ENCODE peak calls at places on chromosome 22, in six cellular contexts. G is Calu3, R is fibroblast of villous mesenchyme, V is H1, B is testis, A is endodermal cell. K is an unnamed sample.

GRCh38 chr22:27386186-27386585 is 415.4 kb downstream of the MN1 start:
- DNase-seq in G (no peak), R (no peak), V (no peak), B (no peak), A (no peak), K (no peak)

GRCh38 chr22:27223317-27224177 is 566.2 kb downstream of the MIAT start:
- DNase-seq in G (peak), R (peak), V (no peak), B (no peak), A (no peak), K (no peak)

GRCh38 chr22:37027556-37027955 is 8.0 kb downstream of the MPST start:
- DNase-seq in G (no peak), R (no peak), V (no peak), B (no peak), A (no peak), K (no peak)

GRCh38 chr22:21445437-21446127 is 21.6 kb upstream of the TMEM191C start:
- DNase-seq in G (no peak), R (no peak), V (no peak), B (peak), A (peak), K (no peak)

GRCh38 chr22:50584106-50585096 is 1.8 kb upstream of the CHKB start:
- DNase-seq in G (no peak), R (no peak), V (no peak), B (no peak), A (peak), K (no peak)

GRCh38 chr22:40666151-40666848 is 13.0 kb upstream of the MCHR1 start:
- DNase-seq in G (no peak), R (no peak), V (no peak), B (peak), A (no peak), K (no peak)

GRCh38 chr22:39317084-39317755 is 2.2 kb downstream of the RPL3 start:
- DNase-seq in G (no peak), R (no peak), V (no peak), B (no peak), A (peak), K (no peak)

GRCh38 chr22:45473626-45474237 is 29.0 kb upstream of the FBLN1 start:
- DNase-seq in G (no peak), R (peak), V (no peak), B (peak), A (no peak), K (no peak)

GRCh38 chr22:27667121-27667843 is 134.3 kb downstream of the MN1 start:
- DNase-seq in G (no peak), R (no peak), V (no peak), B (peak), A (peak), K (no peak)

GRCh38 chr22:44975444-44976262 is 34.2 kb downstream of the PHF21B start:
- DNase-seq in G (peak), R (peak), V (peak), B (peak), A (peak), K (no peak)

GRCh38 chr22:49351761-49352221 is 475.9 kb downstream of the BRD1 start:
- DNase-seq in G (no peak), R (no peak), V (no peak), B (no peak), A (peak), K (no peak)

GRCh38 chr22:38144025-38144405 is 33.5 kb upstream of the BAIAP2L2 start:
- DNase-seq in G (no peak), R (no peak), V (no peak), B (no peak), A (no peak), K (no peak)

GRCh38 chr22:49394116-49394785 is 433.4 kb downstream of the BRD1 start:
- DNase-seq in G (no peak), R (no peak), V (no peak), B (peak), A (peak), K (no peak)

GRCh38 chr22:28442951-28443876 is 236.4 kb downstream of the TTC28 start:
- DNase-seq in G (peak), R (peak), V (peak), B (peak), A (peak), K (no peak)

DNA sequence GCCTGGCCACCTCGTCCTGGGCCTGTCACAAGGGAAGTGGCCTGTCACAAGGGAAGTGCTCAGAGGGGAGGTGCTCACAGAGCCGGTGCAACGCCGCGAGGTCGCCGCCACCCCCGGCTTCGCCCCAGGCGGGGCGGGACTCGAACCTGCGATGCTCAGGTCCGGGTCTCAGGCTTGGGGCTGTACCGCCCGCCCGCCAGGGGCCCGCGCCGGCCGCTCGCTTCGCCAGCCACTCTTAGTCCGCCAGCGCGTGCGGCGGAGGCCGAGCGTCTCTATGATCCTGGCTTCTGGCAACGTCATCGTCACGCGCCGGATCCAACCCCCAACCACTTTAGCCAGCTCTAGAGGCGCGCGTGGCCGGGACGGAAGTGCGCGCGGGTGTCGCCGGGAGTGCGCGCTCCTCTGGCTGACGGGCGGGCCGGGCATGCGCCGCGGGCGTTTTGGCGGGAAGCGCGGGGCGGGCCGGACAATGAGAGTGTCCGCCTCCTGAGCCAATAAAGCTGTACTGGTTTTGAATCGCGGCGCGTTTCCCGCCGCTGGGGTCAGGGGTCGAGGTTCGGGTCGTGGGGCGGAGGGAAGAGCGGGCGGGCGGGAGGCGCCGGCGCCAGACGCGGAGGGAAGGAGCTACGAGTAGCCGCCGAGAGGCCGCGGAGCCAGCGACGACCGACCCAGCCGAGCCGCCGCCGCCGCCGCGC is at the start of gene TRMT2A:
- DNase-seq in G (peak), R (peak), V (peak), B (peak), A (peak), K (peak)
- TF ChIP-seq CTCF in G (no peak), R (peak), V (peak), B (peak), A (peak), K (peak)

GRCh38 chr22:47171441-47172221 is 409.2 kb downstream of the TBC1D22A start:
- DNase-seq in G (no peak), R (no peak), V (no peak), B (no peak), A (peak), K (no peak)

GRCh38 chr22:47168441-47168840 is 406.0 kb downstream of the TBC1D22A start:
- DNase-seq in G (no peak), R (no peak), V (no peak), B (no peak), A (peak), K (no peak)

GRCh38 chr22:47167056-47167455 is 404.6 kb downstream of the TBC1D22A start:
- DNase-seq in G (no peak), R (no peak), V (no peak), B (no peak), A (peak), K (no peak)

GRCh38 chr22:47168900-47169800 is 406.7 kb downstream of the TBC1D22A start:
- DNase-seq in G (peak), R (peak), V (peak), B (no peak), A (peak), K (no peak)

DNA sequence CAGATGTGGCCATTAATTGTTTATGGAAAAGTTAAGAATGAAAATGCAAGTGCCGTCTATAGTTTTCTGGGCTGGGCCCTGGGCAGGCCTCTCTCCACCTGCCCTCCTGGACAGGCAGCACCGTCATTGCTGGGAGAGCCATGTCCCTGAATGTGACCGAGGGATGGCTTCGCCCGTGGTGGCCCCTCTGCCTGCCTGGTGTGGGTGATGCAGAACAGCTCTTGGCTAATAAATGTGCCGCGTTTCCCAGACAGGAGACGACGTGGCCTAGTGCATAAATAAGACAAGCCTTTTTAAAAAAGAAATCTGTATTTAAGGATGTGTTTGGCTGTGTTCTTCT is 407.3 kb downstream of the TBC1D22A start:
- DNase-seq in G (no peak), R (no peak), V (no peak), B (no peak), A (no peak), K (no peak)
- TF ChIP-seq CTCF in G (no peak), R (no peak), V (no peak), B (no peak), A (peak), K (no peak)

GRCh38 chr22:30219049-30219448 is 27.5 kb downstream of the LIF start:
- DNase-seq in G (no peak), R (no peak), V (no peak), B (no peak), A (no peak), K (no peak)
- TF ChIP-seq CTCF in G (no peak), R (peak), V (no peak), B (no peak), A (peak), K (no peak)

GRCh38 chr22:43060213-43060612 is 29.0 kb downstream of the TTLL1 start:
- DNase-seq in G (peak), R (peak), V (peak), B (peak), A (peak), K (peak)
- TF ChIP-seq CTCF in G (peak), R (peak), V (peak), B (peak), A (peak), K (peak)

GRCh38 chr22:20155330-20156041 is 4.6 kb upstream of the CCDC188 start:
- DNase-seq in G (no peak), R (peak), V (no peak), B (no peak), A (no peak), K (peak)

GRCh38 chr22:20158366-20159036 is 7.6 kb upstream of the CCDC188 start:
- DNase-seq in G (no peak), R (no peak), V (no peak), B (no peak), A (no peak), K (no peak)

GRCh38 chr22:20156042-20156389 is 5.2 kb upstream of the CCDC188 start:
- DNase-seq in G (no peak), R (no peak), V (no peak), B (no peak), A (no peak), K (no peak)

GRCh38 chr22:20157416-20158183 is 6.7 kb upstream of the CCDC188 start:
- DNase-seq in G (no peak), R (no peak), V (no peak), B (no peak), A (no peak), K (no peak)

DNA sequence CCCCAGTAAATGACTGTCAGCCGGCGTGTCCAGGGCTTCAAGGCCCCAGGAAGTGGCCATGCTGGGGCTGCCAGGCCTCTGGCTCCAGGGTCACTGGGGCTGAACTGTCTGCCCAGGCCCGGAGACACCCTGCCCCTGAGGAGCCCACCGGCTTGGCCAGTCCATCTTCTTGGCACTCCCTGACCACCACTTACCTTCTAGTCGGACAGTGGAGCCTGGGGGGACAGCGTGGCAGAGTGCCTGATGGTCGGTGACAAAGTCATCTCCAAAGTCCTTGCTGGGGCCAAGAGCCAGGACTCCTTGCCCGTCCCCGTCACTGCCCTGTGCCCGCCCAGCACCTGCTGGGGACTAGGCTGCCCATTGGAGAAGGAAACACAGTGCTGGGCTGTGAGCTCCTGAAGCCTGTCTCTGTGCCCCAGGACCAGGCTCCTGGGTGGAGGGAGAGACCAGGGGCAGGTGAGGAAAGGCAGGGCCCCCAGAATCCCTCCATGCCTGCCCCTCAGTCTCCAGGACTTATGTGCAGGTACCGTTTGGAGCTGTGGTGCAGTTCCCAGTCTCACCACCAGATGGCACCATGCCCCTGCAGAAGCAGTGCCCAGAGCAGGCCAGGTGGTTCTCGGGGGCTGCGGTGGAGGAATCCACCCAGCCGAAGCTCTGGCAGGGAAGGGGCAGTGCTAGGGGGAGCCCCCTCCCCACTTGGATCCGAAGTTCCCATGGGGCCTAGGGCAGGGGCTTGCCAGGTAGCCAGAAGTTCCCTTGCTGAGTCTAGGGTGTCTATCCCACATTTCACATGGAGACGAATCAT is 6.0 kb upstream of the CCDC188 start:
- DNase-seq in G (peak), R (peak), V (peak), B (peak), A (peak), K (peak)
- TF ChIP-seq CTCF in G (peak), R (peak), V (peak), B (peak), A (peak), K (peak)

DNA sequence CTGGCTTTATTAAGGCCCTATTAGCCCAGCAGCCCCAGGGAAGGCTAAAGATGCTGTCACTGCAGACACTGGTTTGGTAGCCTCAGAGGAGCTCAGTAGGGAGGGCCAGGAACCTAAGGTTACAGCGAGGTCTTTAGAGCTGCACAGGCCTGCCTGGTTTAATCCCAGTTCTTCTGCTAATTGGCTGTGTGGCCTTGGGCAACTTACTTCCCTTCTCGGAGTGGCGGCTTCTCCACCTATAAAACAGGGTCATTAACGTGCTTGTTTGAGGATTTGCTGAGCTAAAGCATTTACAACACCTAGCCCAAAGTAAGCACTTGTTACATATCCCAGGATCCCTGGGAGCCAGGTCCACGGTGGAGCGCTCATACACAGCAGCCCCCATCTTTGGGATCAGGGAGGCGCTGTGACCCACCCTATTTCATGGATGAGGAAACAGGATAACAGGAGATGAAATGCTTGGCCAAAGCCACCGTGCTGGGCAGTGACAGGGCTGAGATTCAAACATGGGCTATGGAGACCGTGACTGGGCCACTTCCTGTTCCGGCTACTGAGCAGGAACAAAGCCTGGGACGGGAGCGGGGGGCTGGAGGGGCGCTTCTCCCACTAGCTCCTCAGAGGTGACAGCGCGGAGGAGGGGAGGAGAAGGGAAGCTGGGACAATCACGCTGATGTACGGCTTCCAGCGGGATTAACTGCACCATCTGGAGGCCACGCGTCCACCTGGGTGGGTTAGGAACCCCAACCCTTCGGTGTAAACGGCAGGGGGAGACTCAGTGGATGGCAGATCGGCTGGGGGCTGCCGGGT is 61.5 kb downstream of the IGLL1 start:
- DNase-seq in G (no peak), R (no peak), V (no peak), B (no peak), A (no peak), K (peak)
- TF ChIP-seq CTCF in G (no peak), R (no peak), V (no peak), B (no peak), A (no peak), K (no peak)

K was measured in D721Med.